ENCODE peak calls at places on chromosomes 7 and 10, in nine cellular contexts. P is mammary epithelial cell; G is naive thymus-derived CD4-positive, alpha-beta T cell; H is neuronal stem cell; T is body of pancreas; V is lower lobe of right lung; M is kidney; Y is spleen; L is cardiac muscle cell. U is an unnamed sample. For H3K9me3 and H3K4me1, the result is how much of the 10 kb centered on the place peaks cover.

GRCh38 chr10:129711261-129711660 is 244.2 kb downstream of the MGMT start:
- DNase-seq in M (no peak), Y (no peak), G (no peak), P (no peak), T (no peak), H (no peak), L (no peak), V (no peak), U (no peak)

GRCh38 chr10:52472406-52473146 is 158.5 kb downstream of the DKK1 start:
- DNase-seq in P (no peak), M (no peak), T (no peak), G (no peak), H (no peak), Y (no peak), L (no peak), V (no peak), U (no peak)

GRCh38 chr7:23397241-23397640 is 73.0 kb downstream of the IGF2BP3 start:
- DNase-seq in L (no peak), V (no peak), Y (no peak), H (no peak), T (no peak), P (no peak), M (no peak), G (no peak), U (no peak)

GRCh38 chr10:6037975-6038624 is 24.1 kb downstream of the IL2RA start:
- DNase-seq in H (no peak), P (no peak), M (no peak), L (no peak), V (no peak), T (no peak), G (peak), Y (no peak), U (no peak)

GRCh38 chr10:132023092-132023811 is 41.5 kb upstream of the BNIP3 start:
- DNase-seq in G (peak), M (peak), Y (peak), L (peak), T (peak), H (peak), V (peak), P (peak), U (peak)

GRCh38 chr7:77565917-77566316 is 28.8 kb downstream of the PTPN12 start:
- DNase-seq in P (peak), G (no peak), M (no peak), Y (no peak), H (no peak), T (no peak), V (no peak), L (no peak), U (no peak)

GRCh38 chr10:116073025-116073424 is 200.0 kb downstream of the GFRA1 start:
- DNase-seq in G (no peak), M (no peak), V (no peak), P (no peak), T (no peak), H (no peak), L (peak), Y (no peak), U (no peak)

GRCh38 chr10:118035358-118036031 is 11.2 kb downstream of the RAB11FIP2 start:
- DNase-seq in M (no peak), Y (no peak), L (no peak), T (no peak), V (no peak), H (no peak), G (peak), P (no peak), U (no peak)

GRCh38 chr10:61271127-61271780 is 181.9 kb downstream of the TMEM26 start:
- DNase-seq in M (no peak), Y (no peak), L (no peak), G (no peak), V (no peak), H (no peak), P (peak), T (no peak), U (no peak)

GRCh38 chr7:30464231-30464660 is 14.3 kb downstream of the NOD1 start:
- DNase-seq in P (no peak), V (no peak), T (no peak), H (no peak), M (no peak), Y (no peak), G (no peak), L (no peak), U (no peak)

GRCh38 chr7:102152672-102153585 is 133.7 kb upstream of the SH2B2 start:
- DNase-seq in H (no peak), L (peak), T (peak), M (peak), Y (no peak), P (peak), V (no peak), G (no peak), U (peak)

GRCh38 chr7:234712-235553 is 42.6 kb downstream of the FAM20C start:
- DNase-seq in G (no peak), H (no peak), P (peak), M (peak), V (peak), Y (no peak), T (peak), L (no peak), U (no peak)

GRCh38 chr7:234041-234711 is 41.8 kb downstream of the FAM20C start:
- DNase-seq in V (no peak), L (no peak), H (no peak), Y (no peak), M (no peak), T (no peak), P (no peak), G (no peak), U (no peak)

GRCh38 chr7:236967-237366 is 44.6 kb downstream of the FAM20C start:
- DNase-seq in H (no peak), P (no peak), V (no peak), T (no peak), G (no peak), Y (no peak), M (no peak), L (peak), U (no peak)

GRCh38 chr7:237385-237784 is 45.0 kb downstream of the FAM20C start:
- DNase-seq in M (no peak), T (no peak), L (no peak), P (no peak), V (no peak), H (no peak), Y (no peak), G (no peak), U (no peak)

GRCh38 chr7:235576-236395 is 43.4 kb downstream of the FAM20C start:
- DNase-seq in G (no peak), P (no peak), T (peak), Y (no peak), M (peak), V (peak), L (no peak), H (no peak), U (no peak)
- H3K4me3 ChIP-seq in G (no peak), P (no peak), T (no peak), Y (no peak), M (no peak), V (peak), L (no peak), H (no peak), U (no peak)

GRCh38 chr7:138036135-138036534 is 34.2 kb upstream of the CREB3L2 start:
- DNase-seq in P (no peak), M (no peak), L (no peak), G (no peak), Y (no peak), V (no peak), H (no peak), T (no peak), U (no peak)
- H3K9me3 ChIP-seq in P (under half), M (under half), L (under half), G (under half), Y (under half), V (under half), H (under half), T (under half), U (under half)

GRCh38 chr7:117012284-117013174 is 59.2 kb downstream of the ST7 start:
- DNase-seq in G (peak), V (no peak), Y (no peak), P (peak), T (no peak), H (no peak), M (no peak), L (peak), U (no peak)
- H3K4me1 ChIP-seq in G (under half), V (half or more), Y (half or more), P (under half), T (under half), H (under half), M (under half), L (under half), U (under half)

GRCh38 chr7:124764071-124764846 is 1.3 kb downstream of the GPR37 start:
- DNase-seq in V (no peak), P (no peak), M (peak), L (peak), Y (no peak), G (no peak), T (no peak), H (peak), U (no peak)
- H3K4me3 ChIP-seq in V (peak), P (peak), M (peak), L (peak), Y (peak), G (peak), T (peak), H (peak), U (peak)

GRCh38 chr7:71864130-71864529 is 548.0 kb downstream of the CALN1 start:
- DNase-seq in T (no peak), Y (no peak), G (no peak), M (no peak), L (no peak), P (no peak), V (no peak), H (no peak), U (no peak)
- H3K9me3 ChIP-seq in T (under half), Y (under half), G (under half), M (under half), L (under half), P (under half), V (under half), H (under half), U (under half)

GRCh38 chr7:149071641-149072437 is 18.7 kb downstream of the ZNF786 start:
- DNase-seq in V (no peak), M (peak), G (peak), T (no peak), P (no peak), H (peak), L (peak), Y (peak), U (no peak)

GRCh38 chr7:149071182-149071635 is 19.3 kb downstream of the ZNF786 start:
- DNase-seq in T (no peak), L (no peak), M (no peak), P (no peak), H (no peak), V (no peak), Y (no peak), G (no peak), U (no peak)

GRCh38 chr7:149074116-149074885 is 16.2 kb downstream of the ZNF786 start:
- DNase-seq in M (no peak), G (no peak), P (peak), L (no peak), Y (no peak), V (no peak), H (no peak), T (no peak), U (no peak)

GRCh38 chr7:149070372-149071140 is 20.0 kb downstream of the ZNF786 start:
- DNase-seq in Y (peak), P (no peak), G (no peak), M (no peak), L (no peak), H (no peak), V (no peak), T (no peak), U (no peak)

GRCh38 chr7:149072438-149072775 is 18.1 kb downstream of the ZNF786 start:
- DNase-seq in H (no peak), V (no peak), G (no peak), T (no peak), P (no peak), Y (no peak), L (no peak), M (no peak), U (no peak)
- H3K4me1 ChIP-seq in H (under half), V (under half), G (under half), T (under half), P (under half), Y (under half), L (under half), M (under half), U (under half)

DNA sequence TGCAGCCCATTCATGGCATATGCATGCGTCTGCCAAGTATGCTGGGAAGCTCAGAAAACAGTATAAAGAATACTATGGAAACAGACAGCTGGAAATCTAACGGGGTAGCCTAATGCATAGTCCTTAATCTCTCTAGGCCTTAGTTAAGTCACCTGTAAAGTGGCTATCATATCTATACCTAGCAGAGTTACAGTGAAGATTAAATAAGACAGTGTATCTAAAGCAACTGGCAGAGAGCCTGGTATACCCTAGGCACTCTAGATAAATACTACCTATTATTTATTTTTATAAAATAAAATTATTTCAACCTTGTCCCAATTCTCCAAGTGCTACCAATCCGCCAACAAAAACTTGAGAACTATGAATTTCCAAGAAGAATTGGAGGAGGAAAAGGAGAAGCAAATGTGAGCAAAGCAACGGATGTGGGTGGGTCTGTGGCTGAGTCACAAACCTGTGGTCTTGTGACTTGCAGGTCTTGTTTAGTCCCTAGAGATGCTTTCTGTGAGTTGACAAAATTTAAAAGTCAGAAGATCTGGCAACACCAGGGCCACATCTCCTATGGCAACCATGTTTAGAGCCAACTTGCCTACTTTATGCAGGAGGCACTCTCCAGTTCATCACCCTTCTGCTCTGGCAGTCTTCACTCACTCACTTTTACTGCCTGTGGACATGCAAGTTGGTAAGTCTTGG is 182.9 kb downstream of the RAPGEF5 start:
- DNase-seq in P (peak), L (no peak), Y (no peak), G (peak), M (no peak), V (no peak), T (no peak), H (no peak), U (no peak)
- H3K4me3 ChIP-seq in P (no peak), L (no peak), Y (no peak), G (no peak), M (no peak), V (no peak), T (no peak), H (no peak), U (no peak)

GRCh38 chr7:144995495-144995894 is 159.6 kb upstream of the TPK1 start:
- DNase-seq in L (no peak), M (no peak), T (no peak), G (no peak), V (no peak), Y (no peak), H (no peak), P (no peak), U (no peak)
- H3K9me3 ChIP-seq in L (under half), M (under half), T (under half), G (under half), V (under half), Y (half or more), H (under half), P (under half), U (under half)